ENCODE peak calls at places on chromosomes 3 and 15, in seven cellular contexts. E is cardiac muscle cell; T is fibroblast of mammary gland; L is prostate gland; Y is fibroblast of lung; N is CD8-positive, alpha-beta T cell; I is IMR-90. G is an unnamed sample.

GRCh38 chr15:62046064-62046779 is 14.0 kb downstream of the VPS13C start:
- DNase-seq in Y (no peak), N (no peak), T (no peak), L (no peak), I (no peak), E (no peak), G (no peak)

GRCh38 chr3:14194865-14195264 is 16.2 kb downstream of the LSM3 start:
- DNase-seq in E (no peak), N (no peak), Y (no peak), I (no peak), T (no peak), L (no peak), G (no peak)

GRCh38 chr3:58008140-58009025 is at the start of gene FLNB:
- DNase-seq in N (peak; percentile 70), Y (peak; percentile 56), T (peak; percentile 49), L (peak; percentile 64), I (peak; percentile 54), E (peak; percentile 78), G (peak; percentile 74)

GRCh38 chr3:131386429-131386926 is 4.9 kb downstream of the NUDT16 start:
- DNase-seq in Y (no peak), E (peak; percentile 65), L (peak; percentile 12), N (no peak), T (peak; percentile 27), I (no peak), G (no peak)

GRCh38 chr3:115074502-115074901 is 72.6 kb downstream of the ZBTB20 start:
- DNase-seq in I (peak; percentile 77), E (peak; percentile 58), Y (peak; percentile 73), L (no peak), T (no peak), N (no peak), G (peak; percentile 13)

GRCh38 chr3:127406309-127407025 is 118.6 kb upstream of the PRR20G start:
- DNase-seq in Y (peak; percentile 1), L (no peak), T (peak; percentile 14), N (no peak), I (peak; percentile 2), E (peak; percentile 11), G (peak; percentile 44)

GRCh38 chr3:195258449-195259145 is 12.4 kb downstream of the XXYLT1 start:
- DNase-seq in N (no peak), Y (no peak), L (peak; percentile 61), T (no peak), E (no peak), I (no peak), G (peak; percentile 37)

GRCh38 chr15:48559270-48559669 is 86.2 kb downstream of the FBN1 start:
- DNase-seq in L (no peak), E (peak; percentile 86), Y (peak; percentile 93), T (peak; percentile 83), N (no peak), I (peak; percentile 87), G (peak; percentile 22)

GRCh38 chr3:150495563-150496168 is 50.6 kb downstream of the SERP1 start:
- DNase-seq in T (peak; percentile 68), Y (peak; percentile 43), N (no peak), L (no peak), I (peak; percentile 60), E (peak; percentile 71), G (peak; percentile 54)

GRCh38 chr3:120094776-120095225 is 554 bp upstream of the GSK3B start:
- DNase-seq in N (no peak), L (peak; percentile 99), E (peak; percentile 100), Y (peak; percentile 100), I (peak; percentile 100), T (peak; percentile 100), G (peak; percentile 100)

GRCh38 chr3:43348852-43349574 is 62.7 kb downstream of the SNRK start:
- DNase-seq in E (no peak), I (no peak), L (no peak), N (no peak), T (no peak), Y (no peak), G (no peak)

GRCh38 chr3:172202797-172203196 is 163.4 kb downstream of the FNDC3B start:
- DNase-seq in N (no peak), I (no peak), T (no peak), E (no peak), L (no peak), Y (no peak), G (no peak)

GRCh38 chr3:52182691-52183090 is 15.3 kb upstream of the ALAS1 start:
- DNase-seq in E (no peak), T (no peak), Y (no peak), I (no peak), N (no peak), L (no peak), G (no peak)

GRCh38 chr3:159711560-159712333 is 276.9 kb upstream of the IL12A start:
- DNase-seq in L (no peak), N (no peak), E (peak; percentile 95), T (peak; percentile 97), I (peak; percentile 91), Y (peak; percentile 93), G (peak; percentile 80)

GRCh38 chr3:111871809-111872623 is 13.0 kb downstream of the PHLDB2 start:
- DNase-seq in I (no peak), L (no peak), Y (no peak), E (no peak), T (no peak), N (no peak), G (no peak)

GRCh38 chr3:194305356-194306108 is 45.6 kb downstream of the CPN2 start:
- DNase-seq in T (no peak), N (no peak), Y (no peak), I (no peak), L (no peak), E (no peak), G (no peak)

GRCh38 chr15:25173241-25174028 is 218.6 kb downstream of the SNRPN start:
- DNase-seq in T (no peak), L (peak; percentile 3), N (no peak), Y (no peak), I (no peak), E (no peak), G (no peak)

GRCh38 chr3:133573629-133574194 is at the start of gene CDV3:
- DNase-seq in T (no peak), Y (no peak), I (no peak), L (no peak), N (no peak), E (no peak), G (no peak)

GRCh38 chr15:38070778-38071177 is 136.3 kb downstream of the TMCO5A start:
- DNase-seq in E (no peak), T (peak; percentile 35), I (peak; percentile 32), N (no peak), L (no peak), Y (peak; percentile 20), G (peak; percentile 54)

GRCh38 chr15:38072507-38073277 is 138.3 kb downstream of the TMCO5A start:
- DNase-seq in T (peak; percentile 79), I (peak; percentile 71), N (no peak), Y (peak; percentile 81), E (peak; percentile 91), L (peak; percentile 69), G (peak; percentile 68)

GRCh38 chr15:38069506-38069905 is 135.1 kb downstream of the TMCO5A start:
- DNase-seq in Y (peak; percentile 91), I (peak; percentile 86), E (peak; percentile 80), N (no peak), T (peak; percentile 94), L (no peak), G (peak; percentile 86)

GRCh38 chr15:38072007-38072506 is 137.6 kb downstream of the TMCO5A start:
- DNase-seq in E (no peak), T (no peak), I (no peak), Y (no peak), N (no peak), L (no peak), G (no peak)

DNA sequence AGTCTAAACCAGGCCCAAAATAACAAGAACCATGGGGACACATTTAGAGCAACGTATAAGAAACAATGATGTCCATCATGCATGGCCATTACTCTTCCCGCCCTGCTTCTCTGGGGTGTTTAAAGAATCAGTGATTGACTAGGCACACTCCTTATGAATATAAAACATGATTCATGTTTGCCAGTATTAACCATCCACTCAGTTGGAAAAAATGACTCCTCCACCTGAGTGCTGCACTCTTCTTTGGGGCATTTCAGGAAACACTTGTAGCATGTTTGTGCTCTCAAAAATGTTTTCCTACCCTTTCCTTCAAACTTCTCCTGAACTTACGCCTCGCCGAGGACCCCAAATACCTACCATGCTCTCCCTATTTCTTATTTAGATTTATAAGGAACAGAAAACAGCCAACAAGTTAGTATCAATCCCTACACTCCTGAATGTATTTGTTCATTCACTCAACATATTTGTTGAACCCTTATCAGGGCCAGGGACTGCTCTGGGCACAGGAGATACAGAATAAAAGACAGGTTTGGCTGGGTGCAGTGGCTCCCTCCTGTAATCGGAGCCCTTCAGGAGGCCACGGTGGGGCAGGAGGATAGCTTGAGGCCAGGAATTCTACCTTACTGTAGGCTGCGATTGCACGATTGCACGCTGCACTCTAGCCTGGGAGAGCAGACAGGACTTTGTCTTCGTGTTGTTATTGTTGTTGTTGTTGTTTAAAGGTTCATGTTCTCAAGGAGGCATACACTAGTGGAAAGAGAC is 137.0 kb downstream of the TMCO5A start:
- DNase-seq in E (no peak), N (no peak), L (no peak), T (no peak), Y (no peak), I (no peak), G (peak; percentile 26)
- H3K4me3 ChIP-seq in E (no peak overlapping the region), N (no peak overlapping the region), L (no peak overlapping the region), T (no peak overlapping the region), Y (no peak overlapping the region), I (no peak overlapping the region), G (no peak overlapping the region)

DNA sequence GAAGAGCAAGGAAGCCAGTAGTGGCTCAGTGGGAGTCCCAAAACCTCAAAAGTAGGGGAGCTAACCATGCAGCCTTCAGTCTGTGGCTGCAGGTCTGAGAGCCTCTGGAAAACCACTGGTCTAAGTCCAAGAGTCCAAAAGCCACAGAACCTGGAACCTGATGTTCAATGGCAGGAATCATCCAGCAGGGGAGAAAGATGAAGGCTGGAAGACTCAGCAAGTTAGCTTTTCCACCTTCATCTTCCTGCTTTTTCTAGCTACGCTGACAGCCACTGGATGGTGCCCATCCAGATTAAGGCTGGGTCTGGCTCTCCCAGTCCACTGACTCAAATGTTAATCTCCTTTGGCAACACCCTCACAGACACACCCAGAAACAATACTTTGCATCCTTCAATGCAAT is 626.3 kb downstream of the NAALADL2 start:
- DNase-seq in E (no peak), L (no peak), T (no peak), Y (no peak), N (no peak), I (no peak), G (no peak)
- TF ChIP-seq CTCF in E (no peak), L (no peak), T (no peak), Y (no peak), N (no peak), I (no peak), G (peak; percentile 21)

GRCh38 chr15:34297059-34297458 is 40.5 kb downstream of the SLC12A6 start:
- DNase-seq in Y (peak; percentile 28), I (peak; percentile 37), E (no peak), L (no peak), T (no peak), N (no peak), G (no peak)
- H3K4me3 ChIP-seq in Y (no peak overlapping the region), I (no peak overlapping the region), E (no peak overlapping the region), L (no peak overlapping the region), T (no peak overlapping the region), N (no peak overlapping the region), G (no peak overlapping the region)

DNA sequence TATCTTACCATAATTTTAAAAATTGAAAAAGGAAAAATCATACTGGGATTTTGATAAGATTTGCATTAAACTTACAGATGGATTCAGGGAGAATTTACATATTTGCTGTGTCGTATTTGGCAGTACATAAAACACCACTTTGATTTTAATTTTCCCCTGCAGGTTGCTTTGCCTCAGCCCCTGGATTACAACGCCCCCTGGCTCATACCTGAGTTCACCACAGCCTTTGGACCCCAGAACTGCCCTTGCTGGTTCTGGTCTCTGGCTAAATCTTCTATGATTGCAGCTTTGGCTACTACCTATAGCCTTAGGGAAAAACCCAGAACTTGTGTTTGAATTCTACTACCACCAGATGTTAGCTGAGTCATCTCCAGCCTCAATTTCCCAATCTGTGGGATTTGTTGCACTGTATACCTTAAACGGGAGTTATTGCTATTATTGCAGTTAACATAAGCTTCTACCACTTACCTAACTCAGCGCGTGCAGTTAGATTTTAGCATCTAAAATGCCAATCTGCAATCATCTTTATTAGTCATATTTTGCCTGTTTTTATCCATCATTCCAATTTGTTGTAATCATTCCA is 315.7 kb upstream of the GADL1 start:
- DNase-seq in L (no peak), T (no peak), N (no peak), E (no peak), I (no peak), Y (no peak), G (peak; percentile 12)
- TF ChIP-seq CTCF in L (no peak), T (peak; percentile 12), N (no peak), E (peak; percentile 13), I (peak; percentile 11), Y (no peak), G (no peak)